ENCODE peak calls at places on chromosomes 7 and 10, in eight cellular contexts. D is smooth muscle cell of the brain vasculature; Y is DMS153; K is WERI-Rb-1; G is T-helper 22 cell; M is AG09319; E is NCI-H2081; T is stimulated activated CD8-positive, alpha-beta memory T cell treated with anti-CD3 and anti-CD28 coated beads, Interleukin-4, amount 100 ng/mL, for 48 hours. N is an unnamed sample.

GRCh38 chr7:3277604-3278572 is 23.2 kb upstream of the SDK1 start:
- DNase-seq in D (no peak), Y (peak), K (no peak), G (no peak), M (no peak), E (no peak), T (no peak), N (no peak)

GRCh38 chr10:5812283-5813090 is 747 bp downstream of the GDI2 start:
- DNase-seq in D (no peak), Y (no peak), K (peak), G (peak), M (no peak), E (no peak), T (peak), N (no peak)

GRCh38 chr7:18570890-18571478 is 75.4 kb downstream of the HDAC9 start:
- DNase-seq in D (no peak), Y (peak), K (no peak), G (no peak), M (peak), E (peak), T (no peak), N (peak)

GRCh38 chr10:69179089-69179742 is 818 bp upstream of the SUPV3L1 start:
- DNase-seq in D (no peak), Y (no peak), K (no peak), G (peak), M (no peak), E (no peak), T (peak), N (no peak)

GRCh38 chr7:2945171-2945570 is 98.5 kb downstream of the CARD11 start:
- DNase-seq in D (no peak), Y (no peak), K (no peak), G (no peak), M (no peak), E (no peak), T (no peak), N (no peak)

GRCh38 chr7:24821045-24821853 is 64.0 kb upstream of the GSDME start:
- DNase-seq in D (no peak), Y (peak), K (no peak), G (peak), M (no peak), E (no peak), T (peak), N (no peak)

GRCh38 chr10:970311-971149 is 17.7 kb upstream of the GTPBP4 start:
- DNase-seq in D (no peak), Y (peak), K (peak), G (no peak), M (no peak), E (no peak), T (no peak), N (no peak)

GRCh38 chr7:105268056-105268455 is 120.7 kb downstream of the SRPK2 start:
- DNase-seq in D (no peak), Y (no peak), K (no peak), G (no peak), M (no peak), E (no peak), T (no peak), N (no peak)

GRCh38 chr7:113768256-113768847 is 150.5 kb downstream of the PPP1R3A start:
- DNase-seq in D (no peak), Y (no peak), K (no peak), G (no peak), M (no peak), E (no peak), T (no peak), N (no peak)

GRCh38 chr10:88791924-88792323 is 10.6 kb upstream of the LIPM start:
- DNase-seq in D (peak), Y (no peak), K (peak), G (no peak), M (no peak), E (no peak), T (no peak), N (no peak)

GRCh38 chr10:28930520-28931495 is 253.5 kb downstream of the BAMBI start:
- DNase-seq in D (no peak), Y (no peak), K (no peak), G (no peak), M (no peak), E (no peak), T (no peak), N (no peak)

GRCh38 chr7:641269-641671 is 85.2 kb upstream of the DNAAF5 start:
- DNase-seq in D (no peak), Y (no peak), K (no peak), G (no peak), M (no peak), E (peak), T (no peak), N (peak)

GRCh38 chr7:1607001-1607400 is 37.2 kb upstream of the PSMG3 start:
- DNase-seq in D (no peak), Y (no peak), K (no peak), G (no peak), M (no peak), E (no peak), T (no peak), N (no peak)

GRCh38 chr10:114648368-114648767 is 9.7 kb downstream of the ABLIM1 start:
- DNase-seq in D (no peak), Y (no peak), K (no peak), G (no peak), M (no peak), E (no peak), T (no peak), N (no peak)

GRCh38 chr7:74412603-74413002 is 41.1 kb upstream of the GTF2IRD1 start:
- DNase-seq in D (no peak), Y (no peak), K (no peak), G (no peak), M (no peak), E (no peak), T (no peak), N (no peak)

GRCh38 chr10:58356756-58357155 is 21.9 kb downstream of the UBE2D1 start:
- DNase-seq in D (no peak), Y (no peak), K (no peak), G (no peak), M (no peak), E (no peak), T (no peak), N (no peak)

GRCh38 chr7:28509256-28510021 is 97.1 kb downstream of the CREB5 start:
- DNase-seq in D (no peak), Y (no peak), K (no peak), G (no peak), M (no peak), E (no peak), T (no peak), N (no peak)

GRCh38 chr7:141076377-141076776 is 2.5 kb downstream of the TMEM178B start:
- DNase-seq in D (no peak), Y (peak), K (no peak), G (no peak), M (no peak), E (peak), T (no peak), N (no peak)

GRCh38 chr10:101066146-101066889 is 4.5 kb downstream of the KAZALD1 start:
- DNase-seq in D (no peak), Y (peak), K (peak), G (no peak), M (no peak), E (peak), T (peak), N (no peak)

GRCh38 chr7:130095812-130096211 is 25.5 kb downstream of the KLHDC10 start:
- DNase-seq in D (no peak), Y (no peak), K (no peak), G (no peak), M (peak), E (no peak), T (no peak), N (no peak)

GRCh38 chr7:3264693-3265339 is 36.2 kb upstream of the SDK1 start:
- DNase-seq in D (no peak), Y (no peak), K (no peak), G (no peak), M (no peak), E (no peak), T (no peak), N (no peak)

GRCh38 chr10:108735380-108735779 is 1187.9 kb downstream of the XPNPEP1 start:
- DNase-seq in D (no peak), Y (no peak), K (no peak), G (no peak), M (no peak), E (no peak), T (no peak), N (no peak)

GRCh38 chr10:133242611-133243356 is 5.1 kb downstream of the VENTX start:
- DNase-seq in D (no peak), Y (no peak), K (no peak), G (no peak), M (no peak), E (no peak), T (no peak), N (no peak)

GRCh38 chr7:130421685-130422084 is 19.1 kb downstream of the CEP41 start:
- DNase-seq in D (no peak), Y (peak), K (no peak), G (no peak), M (no peak), E (peak), T (no peak), N (no peak)

GRCh38 chr7:147639037-147639436 is 951.5 kb upstream of the C7orf33 start:
- DNase-seq in D (no peak), Y (no peak), K (no peak), G (no peak), M (no peak), E (no peak), T (no peak), N (no peak)

GRCh38 chr7:137669706-137670105 is 177.1 kb downstream of the DGKI start:
- DNase-seq in D (no peak), Y (no peak), K (no peak), G (no peak), M (no peak), E (no peak), T (no peak), N (no peak)

GRCh38 chr7:139889186-139889871 is 60.3 kb downstream of the TBXAS1 start:
- DNase-seq in D (no peak), Y (no peak), K (peak), G (no peak), M (no peak), E (no peak), T (no peak), N (no peak)

GRCh38 chr7:98348726-98349474 is 52.0 kb downstream of the BAIAP2L1 start:
- DNase-seq in D (no peak), Y (no peak), K (no peak), G (no peak), M (no peak), E (no peak), T (no peak), N (no peak)

GRCh38 chr10:96765406-96766240 is 45.3 kb upstream of the PIK3AP1 start:
- DNase-seq in D (no peak), Y (peak), K (peak), G (peak), M (peak), E (no peak), T (peak), N (no peak)

GRCh38 chr10:103763374-103764202 is 91.8 kb downstream of the SH3PXD2A start:
- DNase-seq in D (no peak), Y (no peak), K (no peak), G (no peak), M (no peak), E (no peak), T (peak), N (no peak)

GRCh38 chr10:102677736-102678354 is 33.6 kb downstream of the TRIM8 start:
- DNase-seq in D (no peak), Y (no peak), K (no peak), G (no peak), M (no peak), E (no peak), T (no peak), N (no peak)